ENCODE peak calls at places on chromosomes 3 and 15, in seven cellular contexts. H is dermis microvascular lymphatic vessel endothelial cell, V is T-helper 1 cell, L is germinal center, D is ACHN, N is GM06990, B is left ventricle myocardium superior. Z is an unnamed sample.

GRCh38 chr3:58573638-58574037 is 3.6 kb downstream of the FAM107A start:
- DNase-seq in H (peak; percentile 23), L (no peak), N (no peak), B (no peak), D (no peak), V (no peak), Z (no peak)

GRCh38 chr3:196499807-196500524 is 3.6 kb downstream of the RNF168 start:
- DNase-seq in B (no peak), V (no peak), L (no peak), H (no peak), D (no peak), N (no peak), Z (no peak)

GRCh38 chr3:19757773-19758172 is 176.2 kb downstream of the EFHB start:
- DNase-seq in H (no peak), B (no peak), N (no peak), L (no peak), D (no peak), V (no peak), Z (no peak)

GRCh38 chr15:36501063-36501678 is 78.3 kb upstream of the CDIN1 start:
- DNase-seq in H (peak; percentile 48), B (no peak), L (no peak), N (no peak), D (peak; percentile 70), V (no peak), Z (peak; percentile 59)

GRCh38 chr15:83039206-83039605 is 27.8 kb upstream of the C15orf40 start:
- DNase-seq in D (no peak), N (no peak), B (no peak), L (no peak), H (no peak), V (no peak), Z (no peak)

GRCh38 chr3:143951351-143951971 is 20.2 kb upstream of the DIPK2A start:
- DNase-seq in V (no peak), L (peak; percentile 30), H (peak; percentile 28), N (no peak), D (peak; percentile 44), B (no peak), Z (peak; percentile 52)

GRCh38 chr3:61858054-61858453 is 296.7 kb downstream of the PTPRG start:
- DNase-seq in D (peak; percentile 25), N (no peak), V (no peak), L (no peak), H (peak; percentile 23), B (no peak), Z (no peak)

GRCh38 chr15:39682366-39682765 is 100.3 kb downstream of the FSIP1 start:
- DNase-seq in L (no peak), N (no peak), H (no peak), D (no peak), V (no peak), B (no peak), Z (no peak)

GRCh38 chr3:134155456-134155855 is 95.2 kb downstream of the RYK start:
- DNase-seq in N (no peak), H (no peak), L (no peak), V (no peak), D (no peak), B (no peak), Z (no peak)